ENCODE peak calls at places on chromosomes 6 and 20, in five cellular contexts. S is AG04450, J is spleen, N is fibroblast of lung, I is IMR-90. D is an unnamed sample.

GRCh38 chr6:166494757-166495486 is 91.6 kb downstream of the RAMACL start:
- DNase-seq in I (no peak), S (no peak), N (no peak), J (peak), D (no peak)

GRCh38 chr20:18788021-18788420 is 25.6 kb upstream of the SCP2D1 start:
- DNase-seq in N (no peak), S (no peak), I (no peak), J (no peak), D (no peak)

GRCh38 chr6:28207244-28208179 is 17.6 kb upstream of the ZSCAN9 start:
- DNase-seq in J (peak), S (no peak), I (peak), N (peak), D (no peak)

GRCh38 chr20:44302026-44302669 is 8.9 kb downstream of the FITM2 start:
- DNase-seq in N (no peak), J (no peak), I (no peak), S (no peak), D (no peak)

GRCh38 chr6:82914511-82914910 is 151.1 kb downstream of the UBE3D start:
- DNase-seq in N (no peak), S (no peak), J (no peak), I (no peak), D (no peak)

GRCh38 chr6:11486959-11487358 is 50.6 kb upstream of the TMEM170B start:
- DNase-seq in J (no peak), I (no peak), S (no peak), N (no peak), D (no peak)

GRCh38 chr20:54250691-54251090 is 42.8 kb downstream of the PFDN4 start:
- DNase-seq in N (no peak), S (no peak), J (no peak), I (no peak), D (no peak)

GRCh38 chr6:120122401-120122800 is 772.8 kb upstream of the MAN1A1 start:
- DNase-seq in J (no peak), N (no peak), I (no peak), S (no peak), D (no peak)

GRCh38 chr20:58822175-58822574 is 28.5 kb downstream of the GNAS-AS1 start:
- DNase-seq in N (no peak), I (no peak), S (no peak), J (no peak), D (no peak)

GRCh38 chr6:7991536-7991935 is 72.7 kb downstream of the BLOC1S5 start:
- DNase-seq in I (no peak), S (no peak), J (no peak), N (no peak), D (no peak)

GRCh38 chr20:2879148-2879547 is 5.9 kb downstream of the PTPRA start:
- DNase-seq in S (peak), J (no peak), N (peak), I (peak), D (no peak)

GRCh38 chr20:53929974-53930650 is 140.3 kb downstream of the BCAS1 start:
- DNase-seq in J (no peak), S (no peak), I (no peak), N (no peak), D (no peak)

GRCh38 chr6:162478191-162478642 is 249.3 kb downstream of the PRKN start:
- DNase-seq in N (no peak), S (no peak), J (no peak), I (no peak), D (no peak)

GRCh38 chr20:48706116-48706656 is 121.6 kb downstream of the PREX1 start:
- DNase-seq in I (no peak), S (no peak), J (peak), N (no peak), D (no peak)

GRCh38 chr20:46709459-46710148 is at the start of gene SLC2A10:
- DNase-seq in I (peak), J (no peak), S (no peak), N (peak), D (peak)

GRCh38 chr6:70551566-70551965 is 15.2 kb upstream of the SDHAF4 start:
- DNase-seq in I (no peak), J (no peak), S (no peak), N (no peak), D (no peak)

GRCh38 chr6:149910721-149911151 is 12.2 kb downstream of the RAET1G start:
- DNase-seq in J (peak), S (no peak), I (no peak), N (no peak), D (no peak)

GRCh38 chr6:41470341-41471063 is 75.7 kb upstream of the FOXP4 start:
- DNase-seq in I (no peak), S (no peak), J (no peak), N (peak), D (peak)

GRCh38 chr6:53926505-53926904 is 131.7 kb downstream of the LRRC1 start:
- DNase-seq in I (peak), S (no peak), J (no peak), N (peak), D (no peak)

GRCh38 chr6:10084276-10084993 is 330.4 kb downstream of the TFAP2A start:
- DNase-seq in N (no peak), J (no peak), S (no peak), I (no peak), D (no peak)

GRCh38 chr20:25543068-25543467 is 42.3 kb downstream of the NINL start:
- DNase-seq in I (peak), N (peak), S (no peak), J (no peak), D (no peak)

GRCh38 chr6:71482742-71483141 is 194.1 kb downstream of the OGFRL1 start:
- DNase-seq in S (no peak), N (no peak), J (no peak), I (no peak), D (no peak)

GRCh38 chr6:15026832-15027231 is 219.0 kb upstream of the JARID2 start:
- DNase-seq in S (peak), I (peak), N (peak), J (no peak), D (no peak)

GRCh38 chr6:165653196-165653595 is 9.8 kb downstream of the PDE10A start:
- DNase-seq in S (no peak), N (peak), I (peak), J (no peak), D (no peak)

GRCh38 chr20:46151936-46152335 is 33.8 kb downstream of the CD40 start:
- DNase-seq in N (no peak), S (no peak), I (no peak), J (peak), D (peak)

GRCh38 chr20:51612896-51613295 is 70.4 kb upstream of the NFATC2 start:
- DNase-seq in J (no peak), N (no peak), S (no peak), I (no peak), D (no peak)

GRCh38 chr6:119267506-119267905 is 82.1 kb downstream of the MAN1A1 start:
- DNase-seq in J (no peak), I (no peak), N (no peak), S (no peak), D (no peak)

GRCh38 chr20:58959652-58960051 is 21.4 kb upstream of the NELFCD start:
- DNase-seq in S (no peak), I (no peak), J (no peak), N (no peak), D (no peak)

GRCh38 chr6:129893513-129894098 is 32.5 kb upstream of the TMEM244 start:
- DNase-seq in I (peak), J (no peak), N (peak), S (no peak), D (no peak)

GRCh38 chr20:34859826-34860545 is 12.7 kb downstream of the GGT7 start:
- DNase-seq in S (no peak), J (peak), N (no peak), I (no peak), D (no peak)

GRCh38 chr20:41769650-41770049 is 151.5 kb upstream of the CHD6 start:
- DNase-seq in J (no peak), I (no peak), S (no peak), N (no peak), D (no peak)

GRCh38 chr6:61868507-61869080 is 417.4 kb downstream of the KHDRBS2 start:
- DNase-seq in J (peak), S (no peak), N (no peak), I (no peak), D (no peak)

GRCh38 chr6:9140861-9141534 is 705.7 kb upstream of the SLC35B3 start:
- DNase-seq in S (no peak), I (peak), N (peak), J (no peak), D (no peak)

GRCh38 chr6:32952817-32953739 is at the start of gene HLA-DMA:
- DNase-seq in N (peak), I (peak), J (peak), S (peak), D (peak)

GRCh38 chr20:56373942-56374341 is 15.2 kb downstream of the FAM210B start:
- DNase-seq in N (peak), I (peak), S (peak), J (no peak), D (peak)

DNA sequence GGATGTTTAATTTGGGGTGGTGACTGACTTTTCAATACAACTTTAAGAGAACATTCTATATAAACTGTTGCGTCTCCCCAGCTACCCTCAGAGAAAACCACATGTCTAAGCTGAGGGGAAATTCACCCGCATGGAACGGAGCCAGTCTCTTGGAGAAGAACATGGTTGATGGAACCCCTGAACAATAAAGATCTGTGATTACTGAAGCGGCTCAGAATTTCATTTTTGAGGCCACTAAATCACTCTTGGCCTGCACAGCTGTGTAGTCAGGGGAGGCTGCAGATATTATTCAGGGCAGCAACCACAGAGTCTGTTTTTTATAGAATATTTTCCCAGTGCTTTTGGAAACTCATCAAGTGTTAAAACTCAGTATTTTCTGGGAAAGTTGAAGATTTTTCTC is 73.8 kb downstream of the EYA4 start:
- DNase-seq in S (no peak), I (no peak), J (no peak), N (peak), D (no peak)
- TF ChIP-seq CTCF in S (no peak), I (no peak), J (no peak), N (no peak), D (no peak)

DNA sequence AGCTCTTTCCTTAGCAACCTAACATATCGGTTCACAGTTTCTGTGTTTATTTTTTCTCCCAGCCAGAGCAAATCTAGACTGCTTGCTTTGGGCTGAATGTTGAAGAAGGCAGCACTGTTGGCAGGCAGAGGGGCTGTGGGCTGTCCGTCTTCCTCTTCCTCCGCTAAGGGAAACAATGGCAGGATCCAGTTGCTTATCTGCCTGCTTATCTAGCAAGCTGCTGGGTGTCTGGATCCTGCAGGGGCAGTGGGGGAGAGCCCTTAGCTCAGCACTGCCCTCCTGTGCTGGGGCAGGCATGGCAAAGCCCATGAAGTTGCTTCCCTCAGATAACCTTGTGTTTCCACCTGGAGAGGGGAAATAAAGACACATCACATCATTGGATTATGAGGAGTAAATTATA is 92.7 kb upstream of the CD93 start:
- DNase-seq in J (no peak), S (no peak), N (no peak), I (no peak), D (no peak)
- TF ChIP-seq CTCF in J (peak), S (no peak), N (no peak), I (peak), D (no peak)

GRCh38 chr6:151024597-151024996 is 159.1 kb downstream of the MTHFD1L start:
- DNase-seq in N (no peak), I (no peak), J (no peak), S (no peak), D (no peak)

GRCh38 chr6:151025076-151025475 is 159.6 kb downstream of the MTHFD1L start:
- DNase-seq in N (no peak), I (no peak), J (no peak), S (no peak), D (no peak)

GRCh38 chr6:151027936-151028838 is 162.7 kb downstream of the MTHFD1L start:
- DNase-seq in N (no peak), S (no peak), I (no peak), J (no peak), D (no peak)

GRCh38 chr6:151027295-151027747 is 161.8 kb downstream of the MTHFD1L start:
- DNase-seq in I (no peak), S (no peak), N (no peak), J (no peak), D (no peak)

DNA sequence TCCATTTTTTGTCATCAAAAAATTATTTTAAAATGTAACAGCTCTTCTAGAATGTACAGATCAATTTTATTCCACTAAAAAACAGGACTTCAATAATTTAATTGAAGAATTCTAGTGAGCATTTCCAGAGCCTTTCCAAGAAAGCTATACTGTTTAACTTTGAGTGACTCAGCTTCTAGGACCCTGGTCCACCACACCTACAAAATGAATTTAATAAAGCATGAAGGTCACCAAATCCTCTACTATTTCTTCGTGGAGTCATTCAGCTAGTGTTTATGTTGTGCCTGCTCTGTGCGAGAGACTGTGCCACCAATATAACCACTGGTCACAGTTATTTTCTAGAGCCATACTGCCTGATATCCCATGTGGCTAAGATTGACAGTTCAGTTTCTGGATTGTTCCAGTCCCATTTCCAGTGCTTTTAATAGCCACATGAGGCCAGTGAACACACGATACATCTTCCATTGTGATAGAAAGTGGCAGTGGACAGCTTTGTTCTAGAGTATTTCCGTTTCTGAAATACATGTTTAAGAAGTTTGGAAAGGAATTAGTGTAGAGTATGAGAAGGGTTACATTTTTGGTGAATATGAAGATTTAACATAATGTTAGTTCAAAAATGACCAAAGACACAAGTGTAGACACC is 160.6 kb downstream of the MTHFD1L start:
- DNase-seq in S (no peak), I (no peak), J (no peak), N (peak), D (no peak)
- TF ChIP-seq CTCF in S (no peak), I (no peak), J (no peak), N (no peak), D (no peak)

DNA sequence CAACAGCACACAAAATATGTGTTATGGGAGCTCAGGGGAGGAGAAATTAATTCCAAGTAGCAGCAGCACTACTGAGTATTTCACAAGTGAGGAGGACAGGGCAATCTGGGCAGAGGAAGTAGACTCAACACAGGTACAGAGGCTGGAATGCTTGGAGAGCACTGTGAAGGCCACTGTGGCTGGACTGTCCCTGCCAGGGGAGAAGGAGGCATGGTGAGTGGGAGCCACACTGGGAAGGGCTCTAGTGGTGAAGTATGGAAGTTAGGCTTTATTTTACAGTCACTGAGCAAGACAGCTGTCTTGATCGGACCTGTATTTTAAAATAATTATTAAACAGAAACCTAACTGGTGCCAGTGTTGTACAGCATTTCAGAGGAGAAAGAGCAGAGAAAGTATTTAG is 28.8 kb downstream of the FAM229B start:
- DNase-seq in N (no peak), J (no peak), I (no peak), S (no peak), D (no peak)
- TF ChIP-seq CTCF in N (no peak), J (no peak), I (no peak), S (no peak), D (no peak)

GRCh38 chr6:39843305-39844020 is 51.3 kb downstream of the DAAM2 start:
- DNase-seq in N (no peak), J (no peak), S (no peak), I (peak), D (no peak)
- TF ChIP-seq CTCF in N (no peak), J (no peak), S (peak), I (no peak), D (no peak)